ENCODE peak calls at places on chromosomes 16 and 17, in eight cellular contexts. J is transverse colon; Z is NCI-H2171; D is aorta; M is activated naive CD4-positive, alpha-beta T cell treated with Interleukin-2 at 50 U/mL for 16 hours; A is HFFc6; N is OCI-LY7; X is hepatocyte. C is an unnamed sample.

GRCh38 chr16:84240455-84240854 is 643 bp upstream of the KCNG4 start:
- DNase-seq in A (no peak), M (no peak), J (no peak), N (no peak), X (no peak), Z (no peak), D (no peak), C (no peak)

GRCh38 chr16:81457326-81458133 is 12.9 kb downstream of the CMIP start:
- DNase-seq in M (no peak), X (peak), N (no peak), D (no peak), A (peak), Z (no peak), J (no peak), C (no peak)

GRCh38 chr17:1398900-1399299 is 1.1 kb downstream of the YWHAE start:
- DNase-seq in Z (no peak), J (peak), N (peak), D (peak), A (peak), M (peak), X (peak), C (no peak)

GRCh38 chr16:17266606-17267313 is 204.0 kb downstream of the XYLT1 start:
- DNase-seq in M (no peak), D (no peak), Z (no peak), A (no peak), X (no peak), J (peak), N (no peak), C (no peak)

GRCh38 chr16:31485571-31485970 is 2.6 kb downstream of the SLC5A2 start:
- DNase-seq in A (no peak), N (no peak), Z (no peak), D (no peak), M (no peak), J (no peak), X (no peak), C (no peak)

GRCh38 chr16:71499775-71500364 is 10.7 kb upstream of the ZNF19 start:
- DNase-seq in N (peak), D (no peak), M (peak), J (peak), Z (peak), X (peak), A (peak), C (no peak)

GRCh38 chr16:69929480-69929879 is 21.7 kb upstream of the CLEC18A start:
- DNase-seq in X (no peak), D (no peak), N (no peak), Z (no peak), A (no peak), J (no peak), M (no peak), C (no peak)

GRCh38 chr16:23974223-23974622 is 138.4 kb downstream of the PRKCB start:
- DNase-seq in Z (no peak), M (no peak), A (no peak), J (no peak), X (peak), N (no peak), D (no peak), C (no peak)

GRCh38 chr16:24257965-24258364 is 1.8 kb downstream of the CACNG3 start:
- DNase-seq in D (no peak), M (no peak), N (no peak), J (no peak), A (no peak), Z (no peak), X (no peak), C (no peak)

GRCh38 chr17:74296548-74296936 is 22.5 kb downstream of the DNAI2 start:
- DNase-seq in X (peak), J (peak), D (no peak), M (peak), A (peak), Z (no peak), N (peak), C (peak)

GRCh38 chr17:45228985-45229517 is 7.4 kb downstream of the FMNL1 start:
- DNase-seq in J (peak), X (peak), A (peak), Z (no peak), N (peak), M (peak), D (peak), C (peak)

GRCh38 chr17:58756246-58757161 is 850 bp downstream of the PPM1E start:
- DNase-seq in M (peak), J (no peak), X (peak), A (no peak), D (no peak), Z (peak), N (peak), C (no peak)

GRCh38 chr17:2192367-2193028 is 111.1 kb downstream of the SMG6 start:
- DNase-seq in N (peak), Z (no peak), X (no peak), J (peak), D (no peak), M (peak), A (peak), C (no peak)

GRCh38 chr16:56286819-56287218 is 95.5 kb downstream of the GNAO1 start:
- DNase-seq in Z (no peak), X (no peak), M (no peak), A (no peak), D (no peak), J (no peak), N (no peak), C (no peak)

GRCh38 chr17:28846231-28846630 is 3.6 kb upstream of the FAM222B start:
- DNase-seq in M (peak), Z (no peak), J (no peak), X (no peak), N (no peak), A (no peak), D (peak), C (no peak)

GRCh38 chr16:78227855-78228254 is 128.4 kb downstream of the WWOX start:
- DNase-seq in M (no peak), N (peak), Z (peak), A (no peak), J (no peak), D (no peak), X (no peak), C (no peak)

GRCh38 chr16:80596507-80597207 is 55.9 kb downstream of the DYNLRB2 start:
- DNase-seq in Z (no peak), A (no peak), N (no peak), M (no peak), D (no peak), J (no peak), X (no peak), C (no peak)

GRCh38 chr17:50148226-50149098 is 2.0 kb downstream of the PPP1R9B start:
- DNase-seq in A (no peak), X (peak), N (peak), J (peak), D (peak), M (peak), Z (peak), C (peak)

GRCh38 chr16:88014201-88014781 is 63.1 kb downstream of the BANP start:
- DNase-seq in Z (no peak), A (no peak), M (no peak), X (no peak), N (no peak), D (no peak), J (no peak), C (no peak)

GRCh38 chr17:70278846-70279465 is 109.6 kb downstream of the KCNJ2 start:
- DNase-seq in A (no peak), J (no peak), Z (peak), X (no peak), M (no peak), D (no peak), N (no peak), C (no peak)

GRCh38 chr16:5328546-5328945 is 231.0 kb upstream of the EEF2KMT start:
- DNase-seq in N (peak), J (no peak), A (no peak), Z (no peak), D (no peak), M (no peak), X (no peak), C (no peak)

GRCh38 chr16:72715267-72715666 is 332.7 kb downstream of the ZFHX3 start:
- DNase-seq in J (no peak), M (no peak), D (no peak), Z (no peak), X (no peak), A (no peak), N (no peak), C (no peak)

GRCh38 chr17:67862614-67863217 is 37.4 kb downstream of the BPTF start:
- DNase-seq in A (no peak), Z (no peak), N (no peak), M (no peak), X (no peak), J (no peak), D (no peak), C (no peak)

GRCh38 chr17:50047488-50048126 is 8.3 kb upstream of the ITGA3 start:
- DNase-seq in J (no peak), M (no peak), N (no peak), Z (no peak), A (peak), D (peak), X (no peak), C (no peak)

GRCh38 chr17:39688945-39689344 is 1.1 kb upstream of the PGAP3 start:
- DNase-seq in J (no peak), A (no peak), X (no peak), M (no peak), D (no peak), N (no peak), Z (no peak), C (no peak)

GRCh38 chr17:50210249-50211225 is 9.1 kb upstream of the COL1A1 start:
- DNase-seq in N (no peak), M (no peak), Z (no peak), J (peak), X (peak), A (peak), D (peak), C (peak)

C was measured in heart right ventricle.